ENCODE peak calls at places on chromosome 7, in five cellular contexts. R, S, T, Q and B are unnamed samples.

GRCh38 chr7:94649313-94649924 is 6.5 kb downstream of the SGCE start:
- DNase-seq in R (no peak), S (no peak), T (no peak), Q (no peak), B (no peak)

GRCh38 chr7:112084506-112084905 is 121.7 kb downstream of the DOCK4 start:
- DNase-seq in R (no peak), S (no peak), T (no peak), Q (no peak), B (peak; percentile 45)

GRCh38 chr7:22251284-22251683 is 105.7 kb downstream of the RAPGEF5 start:
- DNase-seq in R (no peak), S (no peak), T (no peak), Q (peak; percentile 35), B (no peak)

GRCh38 chr7:46786221-46786951 is 795.5 kb downstream of the TNS3 start:
- DNase-seq in R (no peak), S (no peak), T (peak; percentile 54), Q (no peak), B (no peak)

GRCh38 chr7:29343379-29343778 is 148.8 kb downstream of the CHN2 start:
- DNase-seq in R (no peak), S (no peak), T (no peak), Q (no peak), B (no peak)

GRCh38 chr7:96422388-96422787 is 100.5 kb upstream of the SLC25A13 start:
- DNase-seq in R (no peak), S (no peak), T (no peak), Q (no peak), B (no peak)

GRCh38 chr7:22357311-22358175 is 589 bp upstream of the RAPGEF5 start:
- DNase-seq in R (no peak), S (no peak), T (peak; percentile 13), Q (peak; percentile 46), B (peak; percentile 76)

GRCh38 chr7:8125680-8126444 is 136.1 kb downstream of the ICA1 start:
- DNase-seq in R (no peak), S (peak; percentile 35), T (no peak), Q (no peak), B (no peak)

GRCh38 chr7:157465597-157466348 is 129.0 kb downstream of the DNAJB6 start:
- DNase-seq in R (no peak), S (no peak), T (no peak), Q (no peak), B (no peak)

GRCh38 chr7:2516194-2516555 is 3.4 kb upstream of the LFNG start:
- DNase-seq in R (no peak), S (no peak), T (no peak), Q (no peak), B (no peak)

GRCh38 chr7:108226723-108227359 is 96.7 kb upstream of the LAMB4 start:
- DNase-seq in R (peak; percentile 17), S (no peak), T (no peak), Q (no peak), B (no peak)

GRCh38 chr7:50824882-50825281 is 42.2 kb upstream of the GRB10 start:
- DNase-seq in R (no peak), S (no peak), T (no peak), Q (no peak), B (no peak)

GRCh38 chr7:137020351-137020750 is 151.9 kb downstream of the CHRM2 start:
- DNase-seq in R (no peak), S (no peak), T (no peak), Q (peak; percentile 32), B (no peak)

GRCh38 chr7:2931034-2931415 is 86.9 kb upstream of the GNA12 start:
- DNase-seq in R (no peak), S (no peak), T (no peak), Q (no peak), B (no peak)

GRCh38 chr7:156115582-156115981 is 303.3 kb upstream of the SHH start:
- DNase-seq in R (no peak), S (no peak), T (no peak), Q (no peak), B (no peak)

GRCh38 chr7:117157121-117157870 is 165.6 kb downstream of the WNT2 start:
- DNase-seq in R (peak; percentile 59), S (no peak), T (peak; percentile 87), Q (no peak), B (peak; percentile 85)

GRCh38 chr7:28018446-28018845 is 162.1 kb downstream of the JAZF1 start:
- DNase-seq in R (no peak), S (no peak), T (peak; percentile 45), Q (peak; percentile 43), B (no peak)